ENCODE peak calls at places on chromosomes 5 and 9, in six cellular contexts. Y, Q, B, G, V and M are unnamed samples.
A peak's percentile ranks its signal among the peaks of the same experiment; 100 is the strongest.

GRCh38 chr9:77433675-77434445 is 214.3 kb downstream of the GNA14 start:
- DNase-seq in Y (peak; percentile 67), G (peak; percentile 55), B (peak; percentile 44), Q (peak; percentile 72), V (no peak), M (no peak)

GRCh38 chr9:99948896-99949295 is 42.4 kb downstream of the STX17 start:
- DNase-seq in G (peak; percentile 8), V (no peak), B (peak; percentile 20), Q (no peak), Y (no peak), M (no peak)

GRCh38 chr9:14238518-14238917 is 75.4 kb downstream of the NFIB start:
- DNase-seq in Q (no peak), B (no peak), Y (peak; percentile 83), G (no peak), V (no peak), M (peak; percentile 8)

GRCh38 chr5:23007226-23007625 is 154.1 kb upstream of the CDH12 start:
- DNase-seq in Y (no peak), Q (no peak), B (no peak), G (peak; percentile 71), V (no peak), M (no peak)

GRCh38 chr9:111298111-111298510 is 31.9 kb downstream of the OR2K2 start:
- DNase-seq in G (no peak), V (no peak), B (no peak), Y (no peak), Q (no peak), M (no peak)

GRCh38 chr5:77832938-77833337 is 56.8 kb upstream of the TBCA start:
- DNase-seq in G (no peak), V (no peak), Q (peak; percentile 29), Y (no peak), B (no peak), M (no peak)

GRCh38 chr5:93586948-93587918 is 4.2 kb downstream of the NR2F1 start:
- DNase-seq in Q (no peak), V (no peak), Y (no peak), B (no peak), G (no peak), M (no peak)

GRCh38 chr9:79817469-79818004 is 245.8 kb downstream of the TLE4 start:
- DNase-seq in Q (peak; percentile 14), V (no peak), G (no peak), B (no peak), Y (no peak), M (no peak)

GRCh38 chr9:74953235-74953741 is 576 bp upstream of the C9orf40 start:
- DNase-seq in V (no peak), Q (peak; percentile 19), G (no peak), B (peak; percentile 20), Y (no peak), M (no peak)

GRCh38 chr5:131466171-131466766 is 168.8 kb downstream of the RAPGEF6 start:
- DNase-seq in V (peak; percentile 36), G (no peak), B (no peak), Q (no peak), Y (peak; percentile 12), M (peak; percentile 27)

GRCh38 chr9:95370064-95370463 is 52.6 kb upstream of the FANCC start:
- DNase-seq in V (no peak), B (no peak), G (no peak), Y (no peak), Q (no peak), M (no peak)

GRCh38 chr5:68247627-68248026 is 32.1 kb downstream of the PIK3R1 start:
- DNase-seq in Q (no peak), B (no peak), V (no peak), Y (no peak), G (no peak), M (no peak)

GRCh38 chr9:6715755-6716643 is 41.8 kb upstream of the KDM4C start:
- DNase-seq in Q (peak; percentile 67), V (no peak), Y (peak; percentile 28), G (peak; percentile 85), B (peak; percentile 82), M (no peak)

GRCh38 chr5:136754216-136754615 is 388.9 kb upstream of the TRPC7 start:
- DNase-seq in V (no peak), Y (no peak), Q (no peak), B (no peak), G (no peak), M (no peak)

GRCh38 chr5:34866989-34867471 is 28.1 kb downstream of the TTC23L start:
- DNase-seq in B (no peak), V (no peak), G (peak; percentile 7), Q (no peak), Y (peak; percentile 18), M (no peak)

GRCh38 chr5:171157233-171157632 is 151.8 kb upstream of the TLX3 start:
- DNase-seq in V (no peak), G (no peak), B (no peak), Q (no peak), Y (no peak), M (no peak)

GRCh38 chr5:181114284-181114843 is 16.6 kb downstream of the OR2V1 start:
- DNase-seq in G (no peak), Q (no peak), B (no peak), V (no peak), Y (no peak), M (no peak)

GRCh38 chr9:134099123-134099761 is 31.4 kb upstream of the BRD3 start:
- DNase-seq in B (peak; percentile 54), Q (peak; percentile 27), Y (peak; percentile 64), V (no peak), G (peak; percentile 60), M (no peak)

GRCh38 chr5:121377446-121377845 is 474.2 kb upstream of the FTMT start:
- DNase-seq in Q (no peak), G (no peak), V (no peak), Y (no peak), B (no peak), M (no peak)

GRCh38 chr9:4810565-4810964 is 17.8 kb downstream of the RCL1 start:
- DNase-seq in Y (no peak), B (no peak), G (no peak), Q (no peak), V (no peak), M (no peak)

GRCh38 chr9:6557883-6558282 is 87.6 kb downstream of the GLDC start:
- DNase-seq in V (no peak), Q (no peak), G (no peak), Y (no peak), B (no peak), M (no peak)

GRCh38 chr5:120258123-120258522 is 206.0 kb upstream of the PRR16 start:
- DNase-seq in V (no peak), Y (no peak), Q (no peak), G (no peak), B (no peak), M (no peak)

GRCh38 chr5:77369566-77369965 is 122.5 kb downstream of the WDR41 start:
- DNase-seq in B (no peak), G (no peak), Y (no peak), V (no peak), Q (peak; percentile 74), M (no peak)

GRCh38 chr5:62627901-62628300 is 49.3 kb downstream of the LRRC70 start:
- DNase-seq in B (no peak), Q (no peak), V (no peak), Y (no peak), G (no peak), M (no peak)

GRCh38 chr5:62632181-62632580 is 53.6 kb downstream of the LRRC70 start:
- DNase-seq in V (no peak), G (no peak), B (no peak), Q (no peak), Y (no peak), M (no peak)

GRCh38 chr5:62621280-62621679 is 42.7 kb downstream of the LRRC70 start:
- DNase-seq in Q (no peak), B (no peak), Y (no peak), V (no peak), G (no peak), M (no peak)

GRCh38 chr5:62627121-62627520 is 48.5 kb downstream of the LRRC70 start:
- DNase-seq in G (no peak), Y (no peak), V (no peak), Q (no peak), B (no peak), M (no peak)

DNA sequence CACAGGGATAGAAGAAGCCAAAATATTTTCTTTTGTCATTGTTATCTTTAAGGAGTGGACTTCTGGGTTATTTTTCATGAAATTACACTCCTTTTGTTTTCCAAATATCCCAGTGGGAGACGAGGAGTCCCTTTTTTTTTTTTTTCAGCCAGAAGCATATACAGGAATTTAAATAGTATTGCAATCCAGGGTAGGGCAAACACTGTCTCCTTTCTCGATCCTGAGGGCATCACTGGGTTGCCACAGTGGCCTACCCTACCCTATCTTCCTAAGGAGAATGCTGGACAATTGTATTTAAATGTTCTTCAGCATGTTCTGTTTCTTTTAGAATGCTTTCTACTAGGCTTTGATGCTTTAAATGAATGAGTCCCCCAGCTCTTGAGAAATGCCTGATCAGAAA is 47.9 kb downstream of the LRRC70 start:
- DNase-seq in V (no peak), Q (no peak), B (no peak), G (no peak), Y (no peak), M (no peak)
- H3K27ac ChIP-seq in V (peak overlapping the region; percentile 13), Q (no peak overlapping the region), B (no peak overlapping the region), G (no peak overlapping the region), Y (no peak overlapping the region), M (no peak overlapping the region)

GRCh38 chr5:154478224-154478565 is at the start of gene HAND1:
- DNase-seq in Y (peak; percentile 61), Q (peak; percentile 31), V (no peak), G (peak; percentile 75), B (peak; percentile 76), M (no peak)
- H3K27ac ChIP-seq in Y (peak within 1 kb of the TSS; percentile 34), Q (no peak within 1 kb of the TSS), V (no peak within 1 kb of the TSS), G (peak within 1 kb of the TSS; percentile 91), B (no peak within 1 kb of the TSS), M (no peak within 1 kb of the TSS)

GRCh38 chr9:93895535-93895934 is 59.6 kb downstream of the BARX1 start:
- DNase-seq in V (no peak), G (peak; percentile 1), B (no peak), Y (no peak), Q (no peak), M (no peak)
- H3K27ac ChIP-seq in V (no peak overlapping the region), G (no peak overlapping the region), B (no peak overlapping the region), Y (no peak overlapping the region), Q (no peak overlapping the region), M (no peak overlapping the region)

GRCh38 chr9:90898229-90898628 is 96.6 kb downstream of the SYK start:
- DNase-seq in G (no peak), B (no peak), Y (no peak), V (no peak), Q (no peak), M (no peak)

GRCh38 chr9:90903731-90904422 is 102.3 kb downstream of the SYK start:
- DNase-seq in Y (no peak), Q (peak; percentile 91), G (no peak), V (no peak), B (no peak), M (no peak)

GRCh38 chr9:90901933-90902332 is 100.3 kb downstream of the SYK start:
- DNase-seq in V (no peak), Y (no peak), G (no peak), B (no peak), Q (no peak), M (no peak)

GRCh38 chr9:90899287-90899686 is 97.7 kb downstream of the SYK start:
- DNase-seq in B (no peak), Q (no peak), V (no peak), Y (no peak), G (no peak), M (no peak)

DNA sequence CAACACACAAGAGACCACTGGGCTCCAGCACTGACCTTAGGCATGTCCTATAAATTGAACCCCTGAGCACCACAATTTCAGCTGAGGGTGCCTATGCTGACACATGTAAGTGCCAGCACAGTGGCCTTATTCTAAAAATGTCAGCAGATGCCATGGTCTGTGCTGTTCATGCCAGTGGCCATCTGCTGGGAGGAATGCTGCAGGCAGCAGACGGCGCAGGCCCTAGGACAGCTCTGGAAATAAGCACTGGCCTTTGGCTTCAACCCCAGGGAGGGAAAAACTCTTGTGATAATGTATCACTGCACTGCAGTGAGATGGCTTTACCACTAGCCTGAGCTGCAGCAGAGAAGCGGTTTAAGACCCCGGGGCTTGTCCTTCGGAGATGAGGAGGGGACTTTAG is 98.5 kb downstream of the SYK start:
- DNase-seq in B (no peak), Y (no peak), G (no peak), V (no peak), Q (no peak), M (no peak)
- H3K27ac ChIP-seq in B (no peak overlapping the region), Y (no peak overlapping the region), G (no peak overlapping the region), V (no peak overlapping the region), Q (no peak overlapping the region), M (no peak overlapping the region)